ENCODE peak calls at places on chromosomes 6 and 20, in eight cellular contexts. F is left colon; I is CD4-positive, CD25-positive, alpha-beta regulatory T cell; B is IMR-90; N is cardiac muscle cell; Z is HCT116; J is dorsolateral prefrontal cortex; K is left ventricle myocardium inferior. W is an unnamed sample.

GRCh38 chr6:56169366-56169765 is 78.0 kb downstream of the COL21A1 start:
- DNase-seq in F (no peak), I (no peak), B (no peak), N (no peak), Z (no peak), J (no peak), K (no peak), W (no peak)

GRCh38 chr6:2970034-2970685 is 1.2 kb downstream of the SERPINB6 start:
- DNase-seq in F (no peak), I (no peak), B (peak), N (peak), Z (no peak), J (no peak), K (no peak), W (no peak)

GRCh38 chr6:26157150-26157837 is 70.1 kb downstream of the HFE start:
- DNase-seq in F (peak), I (peak), B (peak), N (peak), Z (no peak), J (peak), K (peak), W (peak)

GRCh38 chr6:29816030-29816429 is 11.6 kb upstream of the HLA-G start:
- DNase-seq in F (no peak), I (no peak), B (no peak), N (no peak), Z (no peak), J (no peak), K (no peak), W (no peak)

GRCh38 chr20:33423141-33423834 is 20.3 kb downstream of the SNTA1 start:
- DNase-seq in F (peak), I (no peak), B (peak), N (peak), Z (no peak), J (no peak), K (peak), W (peak)

GRCh38 chr6:1163501-1163900 is 148.4 kb upstream of the FOXQ1 start:
- DNase-seq in F (no peak), I (no peak), B (no peak), N (no peak), Z (no peak), J (no peak), K (no peak), W (no peak)

GRCh38 chr6:157751547-157752200 is 71.4 kb upstream of the SNX9 start:
- DNase-seq in F (no peak), I (no peak), B (no peak), N (no peak), Z (no peak), J (no peak), K (no peak), W (no peak)

GRCh38 chr6:157547112-157547511 is 166.1 kb downstream of the ZDHHC14 start:
- DNase-seq in F (no peak), I (no peak), B (no peak), N (no peak), Z (no peak), J (no peak), K (no peak), W (no peak)

GRCh38 chr20:39042279-39043150 is 80.4 kb downstream of the DHX35 start:
- DNase-seq in F (no peak), I (no peak), B (peak), N (peak), Z (no peak), J (no peak), K (no peak), W (no peak)

GRCh38 chr20:62470003-62470402 is 5.8 kb downstream of the GATA5 start:
- DNase-seq in F (no peak), I (no peak), B (no peak), N (no peak), Z (no peak), J (no peak), K (no peak), W (no peak)

GRCh38 chr20:9147553-9148024 is 78.7 kb downstream of the PLCB4 start:
- DNase-seq in F (no peak), I (no peak), B (peak), N (peak), Z (no peak), J (no peak), K (no peak), W (no peak)

GRCh38 chr6:5318617-5319016 is 57.3 kb downstream of the FARS2 start:
- DNase-seq in F (no peak), I (no peak), B (no peak), N (no peak), Z (no peak), J (no peak), K (no peak), W (no peak)

GRCh38 chr6:135722182-135722581 is 129.3 kb upstream of the PDE7B start:
- DNase-seq in F (no peak), I (no peak), B (peak), N (no peak), Z (no peak), J (no peak), K (no peak), W (no peak)

GRCh38 chr6:21676769-21677168 is 83.2 kb downstream of the SOX4 start:
- DNase-seq in F (no peak), I (no peak), B (no peak), N (no peak), Z (no peak), J (no peak), K (no peak), W (no peak)

GRCh38 chr20:8132632-8133587 is 844 bp downstream of the PLCB1 start:
- DNase-seq in F (no peak), I (peak), B (no peak), N (peak), Z (no peak), J (peak), K (peak), W (peak)

GRCh38 chr6:142810952-142811514 is 133.9 kb downstream of the HIVEP2 start:
- DNase-seq in F (no peak), I (no peak), B (peak), N (no peak), Z (no peak), J (no peak), K (no peak), W (no peak)

GRCh38 chr6:167125950-167126349 is 3.1 kb downstream of the CCR6 start:
- DNase-seq in F (no peak), I (no peak), B (no peak), N (no peak), Z (no peak), J (no peak), K (no peak), W (no peak)

GRCh38 chr20:59643616-59644061 is 39.3 kb downstream of the PHACTR3 start:
- DNase-seq in F (no peak), I (no peak), B (no peak), N (no peak), Z (no peak), J (no peak), K (no peak), W (no peak)

GRCh38 chr6:43890197-43891062 is 120.4 kb downstream of the VEGFA start:
- DNase-seq in F (no peak), I (no peak), B (no peak), N (no peak), Z (no peak), J (no peak), K (no peak), W (no peak)

GRCh38 chr6:83185096-83185495 is 8.0 kb downstream of the PGM3 start:
- DNase-seq in F (no peak), I (no peak), B (peak), N (no peak), Z (no peak), J (no peak), K (no peak), W (no peak)

GRCh38 chr6:148516116-148517016 is 173.7 kb downstream of the SASH1 start:
- DNase-seq in F (no peak), I (no peak), B (no peak), N (no peak), Z (no peak), J (no peak), K (no peak), W (no peak)

GRCh38 chr6:2858678-2859324 is 17.1 kb upstream of the SERPINB1 start:
- DNase-seq in F (no peak), I (peak), B (no peak), N (peak), Z (no peak), J (no peak), K (no peak), W (no peak)

GRCh38 chr6:33695451-33695855 is 16.0 kb downstream of the UQCC2 start:
- DNase-seq in F (no peak), I (no peak), B (no peak), N (no peak), Z (no peak), J (no peak), K (no peak), W (no peak)

GRCh38 chr6:110116258-110116657 is 63.2 kb downstream of the WASF1 start:
- DNase-seq in F (no peak), I (no peak), B (no peak), N (no peak), Z (no peak), J (no peak), K (no peak), W (no peak)

GRCh38 chr6:134589512-134589911 is 271.6 kb upstream of the SGK1 start:
- DNase-seq in F (no peak), I (no peak), B (peak), N (peak), Z (no peak), J (no peak), K (no peak), W (no peak)

GRCh38 chr20:62436692-62437091 is 9.4 kb upstream of the RBBP8NL start:
- DNase-seq in F (no peak), I (no peak), B (no peak), N (no peak), Z (no peak), J (no peak), K (no peak), W (no peak)

GRCh38 chr20:61889659-61890058 is 176.0 kb downstream of the TAF4 start:
- DNase-seq in F (no peak), I (no peak), B (no peak), N (no peak), Z (no peak), J (no peak), K (no peak), W (no peak)

GRCh38 chr6:10416863-10417641 is 2.2 kb upstream of the TFAP2A start:
- DNase-seq in F (no peak), I (no peak), B (no peak), N (no peak), Z (no peak), J (peak), K (no peak), W (no peak)

GRCh38 chr20:19257201-19257600 is 44.8 kb downstream of the SLC24A3 start:
- DNase-seq in F (no peak), I (no peak), B (no peak), N (no peak), Z (no peak), J (no peak), K (no peak), W (no peak)

GRCh38 chr20:53569606-53570307 is 23.9 kb downstream of the ZNF217 start:
- DNase-seq in F (no peak), I (no peak), B (no peak), N (no peak), Z (no peak), J (no peak), K (no peak), W (no peak)

W was measured in heart right ventricle.